ENCODE peak calls at places on chromosome 16, in five cellular contexts. K is HFFc6, X is Peyer's patch, Y is neural crest cell, Z is A549. V is an unnamed sample.

GRCh38 chr16:10981697-10982216 is 37.4 kb downstream of the CLEC16A start:
- DNase-seq in K (peak), X (no peak), Z (peak), Y (no peak), V (no peak)

GRCh38 chr16:66908116-66908515 is 10.6 kb downstream of the CDH16 start:
- DNase-seq in X (peak), Z (no peak), Y (no peak), K (no peak), V (no peak)

GRCh38 chr16:26524831-26525230 is 541.9 kb upstream of the C16orf82 start:
- DNase-seq in K (no peak), Y (no peak), X (no peak), Z (no peak), V (no peak)

GRCh38 chr16:87335306-87335967 is 18.2 kb upstream of the C16orf95 start:
- DNase-seq in Z (no peak), K (no peak), Y (no peak), X (no peak), V (no peak)

GRCh38 chr16:85447657-85448313 is 165.3 kb upstream of the GSE1 start:
- DNase-seq in X (no peak), Y (no peak), K (no peak), Z (no peak), V (no peak)

GRCh38 chr16:83935005-83935857 is 17.8 kb upstream of the OSGIN1 start:
- DNase-seq in K (no peak), Y (no peak), X (no peak), Z (no peak), V (no peak)

GRCh38 chr16:17629936-17630335 is 159.2 kb upstream of the XYLT1 start:
- DNase-seq in Z (no peak), X (no peak), K (no peak), Y (no peak), V (no peak)

GRCh38 chr16:64983983-64984382 is 137.9 kb downstream of the CDH11 start:
- DNase-seq in Y (peak), X (no peak), K (peak), Z (peak), V (no peak)

GRCh38 chr16:27906883-27907282 is 156.6 kb downstream of the GSG1L start:
- DNase-seq in Z (no peak), X (no peak), K (no peak), Y (no peak), V (no peak)

GRCh38 chr16:84404324-84404723 is 36.0 kb downstream of the ATP2C2 start:
- DNase-seq in X (no peak), Y (no peak), Z (no peak), K (no peak), V (no peak)

GRCh38 chr16:67951485-67951884 is 7.6 kb upstream of the LCAT start:
- DNase-seq in Z (no peak), K (no peak), Y (no peak), X (no peak), V (no peak)

GRCh38 chr16:16150117-16150877 is 73.0 kb downstream of the ABCC6 start:
- DNase-seq in X (no peak), Y (no peak), Z (no peak), K (no peak), V (no peak)

GRCh38 chr16:89525146-89525913 is 17.1 kb downstream of the SPG7 start:
- DNase-seq in K (no peak), Z (no peak), Y (no peak), X (no peak), V (no peak)

GRCh38 chr16:11308493-11309283 is 27.6 kb upstream of the PRM1 start:
- DNase-seq in Z (no peak), Y (no peak), K (no peak), X (no peak), V (no peak)

GRCh38 chr16:15946257-15947044 is 3.0 kb upstream of the ABCC1 start:
- DNase-seq in K (peak), Z (peak), Y (no peak), X (no peak), V (no peak)

DNA sequence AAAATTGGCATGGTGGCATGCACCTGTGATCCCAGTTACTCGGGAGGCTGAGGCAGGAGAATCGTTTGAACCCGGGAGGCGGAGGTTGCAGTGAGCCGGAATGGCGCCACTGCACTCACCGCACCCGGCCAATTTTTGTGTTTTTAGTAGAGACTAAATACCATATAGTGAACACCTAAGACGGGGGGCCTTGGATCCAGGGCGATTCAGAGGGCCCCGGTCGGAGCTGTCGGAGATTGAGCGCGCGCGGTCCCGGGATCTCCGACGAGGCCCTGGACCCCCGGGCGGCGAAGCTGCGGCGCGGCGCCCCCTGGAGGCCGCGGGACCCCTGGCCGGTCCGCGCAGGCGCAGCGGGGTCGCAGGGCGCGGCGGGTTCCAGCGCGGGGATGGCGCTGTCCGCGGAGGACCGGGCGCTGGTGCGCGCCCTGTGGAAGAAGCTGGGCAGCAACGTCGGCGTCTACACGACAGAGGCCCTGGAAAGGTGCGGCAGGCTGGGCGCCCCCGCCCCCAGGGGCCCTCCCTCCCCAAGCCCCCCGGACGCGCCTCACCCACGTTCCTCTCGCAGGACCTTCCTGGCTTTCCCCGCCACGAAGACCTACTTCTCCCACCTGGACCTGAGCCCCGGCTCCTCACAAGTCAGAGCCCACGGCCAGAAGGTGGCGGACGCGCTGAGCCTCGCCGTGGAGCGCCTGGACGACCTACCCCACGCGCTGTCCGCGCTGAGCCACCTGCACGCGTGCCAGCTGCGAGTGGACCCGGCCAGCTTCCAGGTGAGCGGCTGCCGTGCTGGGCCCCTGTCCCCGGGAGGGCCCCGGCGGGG is at the start of gene HBQ1:
- DNase-seq in K (no peak), Z (peak), Y (peak), X (no peak), V (peak)
- TF ChIP-seq CTCF in K (peak), Z (peak), Y (peak), X (peak), V (peak)

GRCh38 chr16:70294385-70295029 is 4.5 kb upstream of the DDX19B start:
- DNase-seq in Z (no peak), X (no peak), Y (no peak), K (no peak), V (no peak)

GRCh38 chr16:70301121-70301520 is 2.1 kb downstream of the DDX19B start:
- DNase-seq in Y (no peak), Z (no peak), K (no peak), X (no peak), V (no peak)

GRCh38 chr16:70295634-70296033 is 3.4 kb upstream of the DDX19B start:
- DNase-seq in K (no peak), X (no peak), Y (no peak), Z (no peak), V (no peak)

GRCh38 chr16:70302745-70303144 is 3.8 kb downstream of the DDX19B start:
- DNase-seq in Z (no peak), Y (no peak), X (no peak), K (no peak), V (no peak)

GRCh38 chr16:70298988-70299938 is at the start of gene DDX19B:
- DNase-seq in K (peak), Z (peak), Y (peak), X (peak), V (peak)
- TF ChIP-seq CTCF in K (peak), Z (no peak), Y (no peak), X (peak), V (no peak)

GRCh38 chr16:81842564-81843242 is 63.6 kb downstream of the PLCG2 start:
- DNase-seq in Z (no peak), Y (no peak), K (no peak), X (no peak), V (no peak)
- TF ChIP-seq CTCF in Z (no peak), Y (no peak), K (no peak), X (no peak), V (no peak)

DNA sequence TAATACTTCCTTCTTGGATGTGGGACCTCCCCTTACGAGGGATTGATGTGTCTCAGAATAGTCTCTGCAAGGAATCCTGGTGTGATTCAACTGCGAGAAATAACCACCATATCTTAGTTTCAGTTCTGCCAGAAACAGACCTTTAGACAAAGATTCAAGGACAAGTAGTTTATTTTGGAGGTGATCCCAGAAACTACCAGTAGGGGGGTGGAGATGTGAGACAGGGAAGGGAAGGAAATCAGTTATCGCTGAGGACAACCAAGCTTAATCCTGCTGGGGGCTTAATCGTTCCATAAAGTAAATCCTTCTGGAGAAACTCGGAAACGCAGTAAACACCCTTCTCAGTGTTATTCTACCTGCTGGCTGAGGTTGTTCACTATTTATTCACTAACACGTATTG is 5.0 kb upstream of the SDR42E1 start:
- DNase-seq in Z (peak), K (no peak), Y (no peak), X (no peak), V (no peak)
- TF ChIP-seq CTCF in Z (peak), K (peak), Y (peak), X (peak), V (peak)

GRCh38 chr16:75620326-75621169 is 2.5 kb downstream of the ADAT1 start:
- DNase-seq in X (no peak), Y (no peak), Z (no peak), K (no peak), V (no peak)

GRCh38 chr16:75618782-75619181 is 4.3 kb downstream of the ADAT1 start:
- DNase-seq in Y (no peak), K (no peak), Z (no peak), X (no peak), V (no peak)

GRCh38 chr16:75624921-75625334 is 1.8 kb upstream of the ADAT1 start:
- DNase-seq in K (peak), Z (peak), Y (no peak), X (no peak), V (no peak)

GRCh38 chr16:75622762-75623605 is at the start of gene ADAT1:
- DNase-seq in Z (peak), Y (peak), K (peak), X (peak), V (peak)

DNA sequence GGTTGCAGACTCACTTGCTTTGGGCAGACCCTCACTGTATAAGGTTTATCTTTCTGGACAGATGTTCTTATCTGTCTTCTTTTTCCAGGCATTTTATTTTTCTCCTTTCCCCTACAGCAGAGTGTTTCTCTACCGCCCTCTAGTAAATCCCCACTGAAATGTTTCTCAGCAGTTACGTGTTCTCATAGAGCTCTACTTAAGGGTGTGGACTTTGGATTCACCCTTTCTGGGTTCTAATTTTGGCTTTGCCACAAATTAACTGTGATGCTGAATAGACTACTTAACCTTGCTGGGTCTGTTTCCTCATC is 2.0 kb downstream of the ADAT1 start:
- DNase-seq in Y (no peak), X (no peak), K (peak), Z (peak), V (no peak)
- TF ChIP-seq CTCF in Y (peak), X (peak), K (peak), Z (peak), V (peak)

V was measured in progenitor cell of endocrine pancreas.